ENCODE peak calls at places on chromosomes 13 and 19, in eight cellular contexts. E is uterus; A is CD4-positive, alpha-beta T cell; L is fibroblast of mammary gland; J is lung; B is AG04450; X is psoas muscle; P is HCT116. V is an unnamed sample.

GRCh38 chr19:16249826-16250434 is 52.2 kb downstream of the AP1M1 start:
- DNase-seq in E (no peak), A (no peak), L (peak; percentile 69), J (no peak), B (peak; percentile 11), X (no peak), P (no peak), V (peak; percentile 47)

GRCh38 chr13:110114351-110114750 is 192.6 kb downstream of the COL4A1 start:
- DNase-seq in E (no peak), A (no peak), L (peak; percentile 67), J (no peak), B (no peak), X (no peak), P (no peak), V (no peak)

GRCh38 chr13:27920677-27921420 is 1.0 kb downstream of the PDX1 start:
- DNase-seq in E (no peak), A (no peak), L (peak; percentile 14), J (no peak), B (no peak), X (no peak), P (no peak), V (no peak)

GRCh38 chr19:48992571-48993174 is 436 bp downstream of the GYS1 start:
- DNase-seq in E (no peak), A (no peak), L (no peak), J (no peak), B (no peak), X (no peak), P (no peak), V (no peak)

GRCh38 chr13:48976677-48977625 is 1.2 kb downstream of the FNDC3A start:
- DNase-seq in E (no peak), A (no peak), L (peak; percentile 35), J (no peak), B (no peak), X (no peak), P (no peak), V (no peak)

GRCh38 chr19:45136507-45137178 is 24.1 kb downstream of the NKPD1 start:
- DNase-seq in E (no peak), A (no peak), L (no peak), J (no peak), B (no peak), X (no peak), P (no peak), V (no peak)

GRCh38 chr13:111365149-111366005 is 44.9 kb downstream of the TEX29 start:
- DNase-seq in E (no peak), A (no peak), L (no peak), J (peak; percentile 6), B (no peak), X (no peak), P (no peak), V (no peak)

GRCh38 chr13:46551410-46552301 is 1.3 kb upstream of the LRCH1 start:
- DNase-seq in E (peak; percentile 87), A (peak; percentile 58), L (peak; percentile 73), J (peak; percentile 83), B (no peak), X (peak; percentile 90), P (peak; percentile 67), V (no peak)

GRCh38 chr13:112700291-112701060 is 10.6 kb downstream of the ATP11A start:
- DNase-seq in E (no peak), A (no peak), L (no peak), J (no peak), B (no peak), X (peak; percentile 50), P (no peak), V (no peak)

GRCh38 chr13:81051873-81052272 is 710.9 kb upstream of the SPRY2 start:
- DNase-seq in E (no peak), A (no peak), L (peak; percentile 6), J (no peak), B (no peak), X (no peak), P (no peak), V (no peak)

GRCh38 chr19:48539503-48540096 is 12.4 kb upstream of the SULT2B1 start:
- DNase-seq in E (no peak), A (no peak), L (peak; percentile 79), J (peak; percentile 43), B (no peak), X (no peak), P (no peak), V (no peak)

GRCh38 chr13:73216381-73216831 is 157.6 kb downstream of the KLF5 start:
- DNase-seq in E (peak; percentile 17), A (no peak), L (peak; percentile 65), J (no peak), B (no peak), X (no peak), P (no peak), V (peak; percentile 95)

GRCh38 chr19:2477141-2477710 is 1.3 kb downstream of the GADD45B start:
- DNase-seq in E (peak; percentile 39), A (no peak), L (no peak), J (peak; percentile 48), B (no peak), X (peak; percentile 66), P (no peak), V (no peak)

DNA sequence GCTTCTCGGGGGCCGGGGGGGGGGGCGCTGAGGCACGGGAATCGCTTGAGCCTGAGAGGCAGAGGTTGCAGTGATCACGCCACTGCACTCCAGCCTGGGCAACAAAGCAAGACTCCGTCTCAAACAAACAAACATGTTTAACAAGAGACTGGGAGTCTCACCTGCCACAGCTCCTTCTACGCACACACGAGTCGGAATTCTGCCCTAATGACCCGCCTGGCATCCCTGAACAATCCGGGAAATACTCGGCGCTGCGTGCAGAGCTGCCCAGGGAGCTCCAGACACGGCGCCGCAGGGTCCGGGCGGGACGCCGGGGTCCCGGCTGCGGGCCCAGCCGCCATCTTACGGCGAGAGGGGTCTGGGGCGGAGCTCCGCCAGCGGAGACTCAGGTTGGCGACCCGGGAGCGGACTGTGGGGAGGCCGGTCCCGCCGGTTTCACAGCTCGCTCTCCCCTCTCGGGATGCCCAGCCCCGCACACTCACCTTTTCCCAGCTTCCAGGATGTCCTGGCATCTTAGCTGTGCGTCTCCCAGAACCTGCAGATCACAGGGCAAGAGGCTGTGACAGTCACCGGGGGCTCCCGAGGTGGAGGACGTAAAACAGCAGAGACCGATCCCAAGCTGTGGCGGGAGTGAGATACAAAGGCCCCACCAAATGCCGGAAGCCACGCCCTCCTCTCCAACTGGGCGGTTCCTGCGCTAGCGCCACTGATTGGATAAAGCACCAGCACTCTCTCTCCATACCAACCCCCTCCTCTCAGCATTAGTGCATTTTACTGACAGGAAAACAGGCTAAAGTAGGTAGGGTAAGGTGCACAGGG is 23.6 kb upstream of the ZNF724 start:
- DNase-seq in E (peak; percentile 93), A (peak; percentile 92), L (peak; percentile 84), J (peak; percentile 93), B (peak; percentile 57), X (peak; percentile 93), P (peak; percentile 60), V (no peak)
- TF ChIP-seq CTCF in E (no peak), A (no peak), L (no peak), J (no peak), B (no peak), X (no peak), P (no peak), V (no peak)

GRCh38 chr13:39656325-39656677 is 839 bp downstream of the COG6 start:
- DNase-seq in E (no peak), A (no peak), L (no peak), J (no peak), B (no peak), X (no peak), P (no peak), V (no peak)

GRCh38 chr13:39655041-39655568 is 357 bp upstream of the COG6 start:
- DNase-seq in E (no peak), A (no peak), L (no peak), J (no peak), B (no peak), X (no peak), P (no peak), V (no peak)

DNA sequence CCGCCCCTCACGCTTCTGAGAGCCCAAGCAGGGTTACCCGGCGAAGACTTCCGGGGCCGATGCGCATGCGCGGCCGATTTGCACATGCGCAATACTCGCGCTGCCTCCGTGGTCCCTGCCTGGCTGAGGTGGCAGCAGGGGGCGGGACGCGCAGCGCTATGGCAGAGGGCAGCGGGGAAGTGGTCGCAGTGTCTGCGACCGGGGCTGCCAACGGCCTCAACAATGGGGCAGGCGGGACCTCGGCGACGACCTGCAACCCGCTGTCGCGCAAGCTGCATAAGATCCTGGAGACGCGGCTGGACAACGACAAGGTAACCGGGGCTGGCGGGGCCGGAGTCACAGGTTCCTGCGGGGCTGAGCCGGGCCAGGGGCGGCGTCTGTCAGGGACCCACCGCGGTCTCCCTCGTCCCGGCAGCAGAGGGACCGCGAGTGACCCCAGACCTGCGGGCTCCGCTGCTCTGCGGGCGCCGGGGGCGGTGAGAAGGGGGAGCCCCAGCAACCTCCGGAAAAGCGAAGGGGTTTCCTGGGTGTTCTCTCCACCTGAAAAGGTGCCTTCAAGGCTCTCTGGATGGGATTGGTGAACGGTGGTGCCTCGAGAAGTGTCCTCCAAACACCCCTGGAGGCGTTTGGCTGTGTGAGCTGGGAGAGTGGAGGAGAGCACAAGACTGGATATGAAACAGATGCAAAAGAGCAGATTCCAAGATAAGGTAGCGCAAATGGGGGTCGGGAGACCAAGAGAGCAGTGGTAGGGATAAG is at the start of gene COG6:
- DNase-seq in E (peak; percentile 87), A (peak; percentile 92), L (peak; percentile 84), J (peak; percentile 93), B (peak; percentile 68), X (peak; percentile 93), P (peak; percentile 77), V (peak; percentile 29)
- TF ChIP-seq CTCF in E (no peak), A (peak; percentile 15), L (no peak), J (no peak), B (no peak), X (no peak), P (no peak), V (no peak)

DNA sequence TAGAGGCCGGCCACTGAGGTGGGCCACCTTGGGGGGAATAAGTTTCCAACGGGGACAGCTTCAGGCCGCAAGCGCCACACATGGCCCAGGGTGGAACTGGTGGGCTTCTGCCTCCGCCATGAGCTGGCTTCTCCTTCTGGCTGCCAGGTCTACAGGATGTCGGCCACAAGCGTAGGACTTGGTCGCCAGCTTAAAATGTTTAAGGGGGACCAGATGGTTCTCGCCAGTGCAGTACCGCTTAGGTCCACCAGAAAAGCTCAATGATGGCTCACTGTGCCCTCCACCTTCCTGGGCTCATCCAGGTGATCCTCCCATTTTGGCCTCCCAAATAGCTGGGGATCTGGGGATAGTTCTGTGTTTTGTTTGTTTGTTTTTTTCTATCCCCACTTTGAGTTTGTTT is 38.7 kb upstream of the ZNF254 start:
- DNase-seq in E (no peak), A (no peak), L (no peak), J (no peak), B (no peak), X (no peak), P (no peak), V (no peak)
- TF ChIP-seq CTCF in E (no peak), A (no peak), L (no peak), J (no peak), B (no peak), X (no peak), P (peak; percentile 6), V (no peak)

GRCh38 chr19:29247051-29247450 is 34.1 kb upstream of the UQCRFS1 start:
- DNase-seq in E (no peak), A (no peak), L (no peak), J (no peak), B (no peak), X (no peak), P (no peak), V (no peak)

GRCh38 chr19:29248332-29248844 is 35.4 kb upstream of the UQCRFS1 start:
- DNase-seq in E (no peak), A (no peak), L (no peak), J (no peak), B (no peak), X (no peak), P (no peak), V (no peak)

GRCh38 chr19:29245221-29245620 is 32.3 kb upstream of the UQCRFS1 start:
- DNase-seq in E (no peak), A (no peak), L (no peak), J (no peak), B (no peak), X (no peak), P (no peak), V (no peak)

GRCh38 chr19:29247912-29248311 is 35.0 kb upstream of the UQCRFS1 start:
- DNase-seq in E (no peak), A (no peak), L (no peak), J (no peak), B (no peak), X (no peak), P (no peak), V (no peak)
- TF ChIP-seq CTCF in E (no peak), A (no peak), L (no peak), J (no peak), B (no peak), X (no peak), P (no peak), V (no peak)

V was measured in AG09309.